ENCODE peak calls at places on chromosomes 16 and 17, in seven cellular contexts. K, V, C, L, Q, Y and U are unnamed samples.

GRCh38 chr17:50817142-50817751 is 18.1 kb upstream of the WFIKKN2 start:
- DNase-seq in V (no peak), Q (peak), K (peak), Y (no peak), L (peak), C (peak), U (no peak)

GRCh38 chr17:74812109-74812864 is 36.1 kb upstream of the NAT9 start:
- DNase-seq in V (no peak), Q (no peak), L (no peak), K (no peak), C (no peak), Y (no peak), U (no peak)

GRCh38 chr17:954431-955164 is 25.0 kb downstream of the NXN start:
- DNase-seq in Q (no peak), C (no peak), V (no peak), Y (peak), L (no peak), K (no peak), U (peak)

GRCh38 chr16:27253526-27253930 is 15.0 kb downstream of the NSMCE1 start:
- DNase-seq in Q (no peak), Y (no peak), K (peak), V (no peak), L (no peak), C (peak), U (no peak)

GRCh38 chr16:15765880-15766279 is 90.9 kb downstream of the MYH11 start:
- DNase-seq in V (peak), L (peak), C (peak), Y (peak), Q (peak), K (peak), U (peak)

GRCh38 chr17:21089933-21090888 is 36.6 kb upstream of the DHRS7B start:
- DNase-seq in L (no peak), Y (no peak), C (no peak), Q (no peak), K (no peak), V (no peak), U (no peak)

GRCh38 chr17:56074366-56074765 is 78.9 kb upstream of the ANKFN1 start:
- DNase-seq in K (no peak), V (no peak), Q (no peak), C (no peak), Y (no peak), L (no peak), U (no peak)

GRCh38 chr17:80270836-80271235 is 10.2 kb downstream of the RNF213 start:
- DNase-seq in K (no peak), V (no peak), Q (peak), Y (peak), C (peak), L (peak), U (peak)

GRCh38 chr16:48537275-48537674 is 72.7 kb downstream of the N4BP1 start:
- DNase-seq in L (no peak), Q (peak), K (no peak), Y (no peak), C (no peak), V (no peak), U (no peak)

GRCh38 chr16:31421587-31421986 is 6.6 kb downstream of the COX6A2 start:
- DNase-seq in C (no peak), V (peak), Y (no peak), L (no peak), Q (no peak), K (no peak), U (no peak)

GRCh38 chr16:4330277-4330882 is 14.5 kb downstream of the GLIS2 start:
- DNase-seq in Y (peak), C (peak), V (no peak), K (no peak), L (peak), Q (peak), U (peak)

GRCh38 chr16:1430759-1431496 is at the start of gene PERCC1:
- DNase-seq in V (no peak), K (no peak), C (peak), Q (no peak), Y (peak), L (peak), U (peak)

GRCh38 chr17:74530751-74531150 is 524 bp downstream of the CD300LB start:
- DNase-seq in C (no peak), K (no peak), V (no peak), Q (no peak), L (no peak), Y (no peak), U (no peak)

GRCh38 chr17:43324205-43324893 is 74.4 kb upstream of the ARL4D start:
- DNase-seq in Q (no peak), L (no peak), C (no peak), K (no peak), Y (no peak), V (peak), U (peak)

GRCh38 chr17:65917560-65917959 is 274.4 kb downstream of the CEP112 start:
- DNase-seq in C (no peak), Q (no peak), K (no peak), Y (no peak), V (no peak), L (no peak), U (no peak)

GRCh38 chr17:41810659-41811548 is 845 bp downstream of the P3H4 start:
- DNase-seq in Y (no peak), V (no peak), Q (no peak), K (no peak), C (no peak), L (peak), U (peak)

GRCh38 chr17:28384281-28385036 is 13.0 kb downstream of the SARM1 start:
- DNase-seq in C (peak), L (no peak), V (no peak), K (no peak), Q (peak), Y (no peak), U (no peak)

GRCh38 chr16:87581867-87582220 is 20.5 kb upstream of the JPH3 start:
- DNase-seq in C (peak), V (no peak), K (peak), L (peak), Y (peak), Q (no peak), U (peak)

GRCh38 chr17:61498042-61498441 is 45.8 kb downstream of the TBX4 start:
- DNase-seq in V (no peak), L (no peak), Q (no peak), C (no peak), Y (no peak), K (no peak), U (no peak)

GRCh38 chr17:58153046-58153445 is 4.9 kb downstream of the OR4D1 start:
- DNase-seq in V (no peak), Q (no peak), K (no peak), L (no peak), C (no peak), Y (no peak), U (no peak)

GRCh38 chr17:80025140-80025539 is 10.5 kb downstream of the TBC1D16 start:
- DNase-seq in Q (no peak), K (no peak), V (no peak), C (no peak), L (peak), Y (no peak), U (no peak)

GRCh38 chr16:56514845-56515244 is 5.0 kb downstream of the BBS2 start:
- DNase-seq in K (no peak), Y (no peak), V (no peak), Q (no peak), C (no peak), L (no peak), U (no peak)

GRCh38 chr17:72618018-72618509 is 474.4 kb downstream of the SLC39A11 start:
- DNase-seq in L (peak), C (peak), K (peak), V (no peak), Q (no peak), Y (peak), U (peak)

GRCh38 chr17:71412803-71413202 is 708.0 kb upstream of the SOX9 start:
- DNase-seq in L (no peak), K (peak), V (no peak), Y (no peak), C (no peak), Q (no peak), U (no peak)

GRCh38 chr16:58280846-58281301 is 14.0 kb downstream of the PRSS54 start:
- DNase-seq in V (no peak), Q (no peak), K (no peak), L (no peak), Y (no peak), C (no peak), U (no peak)

GRCh38 chr17:64025732-64026294 is 5.4 kb upstream of the ICAM2 start:
- DNase-seq in C (peak), Y (peak), Q (peak), K (peak), L (peak), V (peak), U (peak)

GRCh38 chr17:80718428-80718827 is 173.8 kb downstream of the RPTOR start:
- DNase-seq in Q (no peak), V (no peak), C (no peak), L (no peak), K (no peak), Y (peak), U (no peak)

GRCh38 chr16:70778901-70779309 is 22.1 kb downstream of the VAC14 start:
- DNase-seq in V (no peak), Y (peak), C (peak), L (peak), Q (peak), K (peak), U (no peak)

GRCh38 chr16:87127061-87127765 is 190.0 kb downstream of the C16orf95 start:
- DNase-seq in L (no peak), V (no peak), Q (no peak), C (no peak), Y (no peak), K (no peak), U (no peak)

GRCh38 chr16:254461-254860 is 19.8 kb downstream of the FAM234A start:
- DNase-seq in L (no peak), V (no peak), Q (no peak), K (no peak), C (no peak), Y (no peak), U (no peak)

GRCh38 chr17:56779306-56779705 is 54.4 kb downstream of the C17orf67 start:
- DNase-seq in C (no peak), Y (no peak), V (no peak), K (no peak), L (no peak), Q (no peak), U (no peak)

GRCh38 chr16:76705883-76706282 is 428.7 kb downstream of the CNTNAP4 start:
- DNase-seq in L (no peak), Y (no peak), C (no peak), K (no peak), Q (no peak), V (no peak), U (no peak)

GRCh38 chr16:51524070-51524469 is 373.0 kb upstream of the SALL1 start:
- DNase-seq in Q (no peak), V (no peak), C (no peak), Y (no peak), L (no peak), K (no peak), U (no peak)
- TF ChIP-seq JUND in Q (no peak), V (no peak), C (no peak), Y (no peak), L (no peak), K (no peak), U (no peak)

GRCh38 chr17:17836818-17837379 is at the start of gene SREBF1:
- DNase-seq in C (peak), L (peak), Q (peak), Y (peak), V (no peak), K (no peak), U (no peak)
- TF ChIP-seq JUND in C (no peak), L (no peak), Q (no peak), Y (no peak), V (no peak), K (no peak), U (no peak)

GRCh38 chr17:83103200-83103937 is 24.0 kb downstream of the METRNL start:
- DNase-seq in K (peak), Q (no peak), V (no peak), L (peak), C (peak), Y (no peak), U (no peak)
- TF ChIP-seq JUND in K (no peak), Q (no peak), V (no peak), L (no peak), C (no peak), Y (no peak), U (no peak)

GRCh38 chr16:55003306-55003705 is 72.6 kb downstream of the IRX5 start:
- DNase-seq in Y (no peak), L (no peak), V (no peak), K (no peak), Q (no peak), C (no peak), U (no peak)

GRCh38 chr16:55000595-55000994 is 69.9 kb downstream of the IRX5 start:
- DNase-seq in K (no peak), C (peak), Q (no peak), Y (no peak), L (no peak), V (no peak), U (no peak)

GRCh38 chr16:54998834-54999233 is 68.2 kb downstream of the IRX5 start:
- DNase-seq in Y (no peak), V (no peak), K (no peak), C (no peak), Q (no peak), L (no peak), U (no peak)

GRCh38 chr16:55003916-55004315 is 73.3 kb downstream of the IRX5 start:
- DNase-seq in V (no peak), Y (no peak), K (no peak), L (no peak), Q (no peak), C (peak), U (no peak)

DNA sequence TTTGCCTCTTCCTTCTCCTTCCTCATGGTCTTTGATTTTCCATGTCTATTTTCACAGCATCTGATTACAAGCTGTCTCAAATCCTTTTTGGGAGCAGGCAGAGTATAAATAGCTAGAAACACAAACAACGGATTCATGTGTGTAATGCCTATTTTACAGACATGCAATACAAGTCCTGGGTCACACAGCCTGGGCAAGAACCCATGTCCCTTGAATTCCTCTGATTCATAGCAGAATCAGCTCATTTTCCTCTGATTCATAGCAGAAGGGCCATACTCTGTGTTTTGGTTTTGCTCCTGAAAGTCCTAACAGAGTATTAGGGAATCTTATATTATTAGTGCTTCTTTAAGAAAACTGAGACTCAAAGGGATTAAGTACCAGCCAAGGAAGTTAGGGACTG is 71.3 kb downstream of the IRX5 start:
- DNase-seq in C (no peak), V (no peak), Y (no peak), L (no peak), Q (no peak), K (no peak), U (no peak)
- TF ChIP-seq JUND in C (no peak), V (no peak), Y (no peak), L (no peak), Q (no peak), K (no peak), U (no peak)

GRCh38 chr16:75618782-75619181 is 4.3 kb downstream of the ADAT1 start:
- DNase-seq in K (no peak), C (no peak), Y (no peak), L (no peak), V (no peak), Q (no peak), U (no peak)

GRCh38 chr16:75617121-75617520 is 6.0 kb downstream of the ADAT1 start:
- DNase-seq in Q (no peak), V (no peak), C (no peak), L (no peak), Y (no peak), K (no peak), U (no peak)

GRCh38 chr16:75622762-75623605 is at the start of gene ADAT1:
- DNase-seq in L (peak), K (peak), V (peak), C (peak), Q (peak), Y (peak), U (peak)

GRCh38 chr16:75621170-75621477 is 2.0 kb downstream of the ADAT1 start:
- DNase-seq in L (peak), Y (peak), C (peak), Q (no peak), V (no peak), K (no peak), U (peak)

GRCh38 chr16:75620326-75621169 is 2.5 kb downstream of the ADAT1 start:
- DNase-seq in Q (no peak), V (no peak), C (peak), K (no peak), L (no peak), Y (no peak), U (no peak)
- TF ChIP-seq JUND in Q (no peak), V (no peak), C (peak), K (no peak), L (no peak), Y (no peak), U (no peak)

DNA sequence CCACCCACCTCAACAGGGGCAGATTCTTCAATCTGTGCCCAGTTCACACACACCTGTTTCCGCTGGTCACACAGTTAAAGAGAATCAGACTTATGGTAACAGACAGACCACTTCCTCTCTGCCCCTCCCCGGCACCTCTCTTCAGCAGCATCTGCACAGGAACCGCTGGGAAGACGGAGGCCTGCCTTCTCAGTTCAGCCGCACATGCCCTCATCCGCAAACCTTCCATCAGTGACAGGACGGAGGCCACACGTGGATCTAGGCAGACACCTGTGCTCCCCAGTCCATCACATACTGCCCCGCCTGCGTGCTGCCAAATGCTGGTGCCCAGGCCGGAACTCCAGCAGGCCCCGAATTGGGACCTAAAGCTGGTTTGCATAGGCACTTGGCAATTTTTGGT is 10.3 kb downstream of the PHB1 start:
- DNase-seq in K (no peak), V (no peak), Y (no peak), C (no peak), L (no peak), Q (no peak), U (no peak)
- TF ChIP-seq JUND in K (no peak), V (no peak), Y (no peak), C (no peak), L (no peak), Q (no peak), U (no peak)

GRCh38 chr17:3990391-3991127 is 26.3 kb upstream of the ATP2A3 start:
- DNase-seq in L (peak), Y (no peak), K (no peak), C (no peak), V (no peak), Q (no peak), U (no peak)
- TF ChIP-seq JUND in L (no peak), Y (no peak), K (no peak), C (no peak), V (no peak), Q (no peak), U (no peak)

GRCh38 chr16:25747160-25747758 is 55.5 kb downstream of the HS3ST4 start:
- DNase-seq in L (no peak), Q (peak), V (no peak), K (no peak), Y (no peak), C (peak), U (peak)
- TF ChIP-seq JUND in L (no peak), Q (no peak), V (no peak), K (no peak), Y (no peak), C (no peak), U (no peak)

DNA sequence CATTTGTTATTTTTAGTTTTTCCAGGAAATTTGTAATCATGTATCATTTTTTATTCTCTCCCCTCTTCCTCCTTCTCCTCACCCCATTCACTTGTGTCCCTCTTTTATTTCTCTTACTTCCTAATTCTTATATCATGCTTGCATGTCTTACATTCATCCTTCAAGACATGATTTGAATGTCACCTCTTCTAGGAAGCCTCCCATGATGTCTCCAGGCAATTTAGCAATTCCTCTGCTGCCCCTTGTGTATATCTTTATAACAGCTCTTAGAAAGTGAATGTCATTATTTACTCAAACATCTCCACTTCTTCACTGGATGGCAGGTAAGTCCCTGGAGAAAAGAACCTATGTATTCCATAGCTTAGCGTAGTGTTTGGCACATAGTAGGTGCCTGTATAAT is 7.8 kb downstream of the HNF1B start:
- DNase-seq in V (no peak), Y (peak), C (no peak), L (no peak), Q (no peak), K (no peak), U (peak)
- TF ChIP-seq JUND in V (no peak), Y (no peak), C (no peak), L (no peak), Q (no peak), K (no peak), U (no peak)